ENCODE peak calls at places on chromosomes 7 and 10, in eight cellular contexts. X is neural crest cell, I is EL, Q is activated T-cell treated with anti-CD3 and anti-CD28 coated beads for 24 hours, A is NCI-H510A, H is cardiac muscle cell, M is NCI-H2171, W is uterus. K is an unnamed sample.

GRCh38 chr10:17685227-17685840 is 41.4 kb downstream of the STAM start:
- DNase-seq in I (no peak), H (no peak), M (no peak), A (no peak), X (no peak), W (no peak), Q (no peak), K (no peak)

GRCh38 chr10:30718877-30719268 is 89.3 kb upstream of the LYZL2 start:
- DNase-seq in M (no peak), H (no peak), I (no peak), A (no peak), W (no peak), X (no peak), Q (no peak), K (no peak)

GRCh38 chr7:37284805-37285211 is 163.9 kb downstream of the ELMO1 start:
- DNase-seq in I (no peak), A (no peak), H (peak), Q (peak), M (no peak), X (peak), W (peak), K (peak)

GRCh38 chr10:100183482-100183881 is 2.3 kb downstream of the ERLIN1 start:
- DNase-seq in M (peak), Q (no peak), A (no peak), W (no peak), I (no peak), H (no peak), X (no peak), K (peak)

GRCh38 chr10:70753841-70754621 is 31.1 kb downstream of the TBATA start:
- DNase-seq in A (no peak), I (peak), X (no peak), H (peak), Q (no peak), W (no peak), M (no peak), K (no peak)

GRCh38 chr7:44665531-44666213 is 59.2 kb downstream of the OGDH start:
- DNase-seq in I (peak), A (no peak), H (peak), Q (no peak), W (no peak), X (no peak), M (no peak), K (no peak)

GRCh38 chr7:140334341-140335057 is 63.8 kb downstream of the SLC37A3 start:
- DNase-seq in H (no peak), X (no peak), Q (no peak), W (no peak), I (no peak), M (no peak), A (no peak), K (no peak)

GRCh38 chr10:48885376-48885775 is 54.3 kb downstream of the LRRC18 start:
- DNase-seq in M (no peak), A (no peak), H (no peak), I (no peak), Q (no peak), W (no peak), X (peak), K (no peak)

GRCh38 chr10:84944187-84944586 is 615.8 kb downstream of the CCSER2 start:
- DNase-seq in M (no peak), H (no peak), Q (no peak), W (no peak), I (no peak), A (no peak), X (no peak), K (no peak)

GRCh38 chr7:104945599-104945956 is 68.4 kb upstream of the KMT2E start:
- DNase-seq in W (no peak), Q (no peak), M (no peak), H (no peak), A (no peak), I (no peak), X (no peak), K (no peak)

GRCh38 chr10:7541137-7542087 is 125.4 kb downstream of the ITIH5 start:
- DNase-seq in Q (no peak), W (peak), M (no peak), I (peak), A (no peak), X (no peak), H (peak), K (peak)

GRCh38 chr7:132618956-132619305 is 42.7 kb upstream of the PLXNA4 start:
- DNase-seq in X (no peak), M (no peak), Q (no peak), A (no peak), H (peak), I (peak), W (no peak), K (no peak)

GRCh38 chr10:74424565-74424964 is 273.5 kb downstream of the ADK start:
- DNase-seq in I (no peak), W (no peak), X (no peak), H (no peak), M (no peak), Q (no peak), A (no peak), K (no peak)

GRCh38 chr7:97851725-97852124 is 20.5 kb downstream of the ASNS start:
- DNase-seq in A (no peak), H (peak), X (no peak), I (no peak), M (no peak), W (no peak), Q (no peak), K (no peak)

GRCh38 chr10:266974-267425 is 131.7 kb downstream of the ZMYND11 start:
- DNase-seq in X (no peak), M (no peak), I (peak), W (no peak), H (peak), A (no peak), Q (no peak), K (no peak)

GRCh38 chr7:3007696-3008095 is 36.0 kb downstream of the CARD11 start:
- DNase-seq in I (no peak), W (no peak), H (no peak), X (no peak), M (no peak), A (no peak), Q (no peak), K (no peak)

GRCh38 chr7:130943336-130943901 is 209.4 kb upstream of the KLF14 start:
- DNase-seq in X (no peak), A (no peak), H (peak), M (no peak), I (peak), Q (no peak), W (no peak), K (peak)

GRCh38 chr10:114265392-114266053 is 26.5 kb downstream of the VWA2 start:
- DNase-seq in M (no peak), W (peak), I (no peak), H (peak), Q (no peak), A (no peak), X (no peak), K (no peak)

GRCh38 chr7:13990984-13991790 is 1.7 kb upstream of the ETV1 start:
- DNase-seq in X (peak), M (peak), A (peak), H (peak), I (peak), W (peak), Q (peak), K (peak)

GRCh38 chr10:124949543-124949942 is 7.6 kb downstream of the ZRANB1 start:
- DNase-seq in W (no peak), I (no peak), A (no peak), Q (no peak), X (no peak), H (peak), M (no peak), K (no peak)

GRCh38 chr7:919924-920341 is 34.5 kb downstream of the ADAP1 start:
- DNase-seq in A (no peak), X (no peak), W (peak), M (no peak), H (no peak), I (no peak), Q (no peak), K (peak)

GRCh38 chr7:159212226-159212625 is 67.6 kb upstream of the VIPR2 start:
- DNase-seq in I (no peak), W (no peak), H (no peak), M (no peak), Q (no peak), A (no peak), X (no peak), K (no peak)

GRCh38 chr7:132815696-132816334 is 239.5 kb upstream of the PLXNA4 start:
- DNase-seq in M (no peak), W (no peak), I (peak), X (no peak), A (no peak), H (peak), Q (no peak), K (no peak)

GRCh38 chr7:68622500-68622899 is 975.8 kb upstream of the AUTS2 start:
- DNase-seq in H (no peak), I (no peak), M (no peak), X (no peak), A (no peak), W (no peak), Q (no peak), K (no peak)

GRCh38 chr7:44132039-44132438 is 8.7 kb upstream of the POLD2 start:
- DNase-seq in I (peak), H (peak), Q (no peak), A (no peak), X (no peak), M (no peak), W (no peak), K (no peak)

GRCh38 chr7:127504715-127505114 is 80.7 kb downstream of the GCC1 start:
- DNase-seq in A (no peak), W (no peak), X (peak), Q (no peak), M (no peak), I (peak), H (peak), K (peak)

GRCh38 chr10:130739016-130739756 is 572.3 kb downstream of the TCERG1L start:
- DNase-seq in A (no peak), Q (no peak), H (no peak), X (no peak), I (no peak), W (no peak), M (no peak), K (no peak)

GRCh38 chr10:1048349-1048731 is 579 bp downstream of the IDI1 start:
- DNase-seq in Q (no peak), W (no peak), X (no peak), A (no peak), M (no peak), H (no peak), I (no peak), K (peak)

GRCh38 chr7:141073641-141074161 is at the start of gene TMEM178B:
- DNase-seq in A (peak), Q (no peak), W (no peak), M (no peak), X (peak), I (peak), H (no peak), K (no peak)

GRCh38 chr7:47402941-47403340 is 179.0 kb downstream of the TNS3 start:
- DNase-seq in W (peak), I (no peak), H (no peak), Q (no peak), M (no peak), A (no peak), X (no peak), K (no peak)

GRCh38 chr10:110710621-110711020 is 66.5 kb downstream of the RBM20 start:
- DNase-seq in M (no peak), X (no peak), A (no peak), Q (no peak), I (no peak), W (no peak), H (no peak), K (no peak)

GRCh38 chr7:135195968-135196629 is 15.2 kb downstream of the WDR91 start:
- DNase-seq in M (no peak), X (no peak), W (no peak), A (no peak), I (no peak), H (no peak), Q (no peak), K (no peak)

K was measured in small intestine.